ENCODE peak calls at places on chromosome 2, in four cellular contexts. Q is lower lobe of right lung, H is skeletal muscle cell, G is mucosa of descending colon. Z is an unnamed sample.

GRCh38 chr2:196480653-196481322 is 158.7 kb upstream of the CCDC150 start:
- DNase-seq in Q (no peak), H (peak), G (no peak), Z (no peak)

GRCh38 chr2:207632575-207633492 is 7.6 kb upstream of the METTL21A start:
- DNase-seq in Q (peak), H (peak), G (no peak), Z (no peak)

GRCh38 chr2:161995553-161996016 is 78.4 kb downstream of the DPP4 start:
- DNase-seq in Q (no peak), H (no peak), G (no peak), Z (no peak)

GRCh38 chr2:215505044-215505786 is 69.3 kb upstream of the FN1 start:
- DNase-seq in Q (no peak), H (peak), G (no peak), Z (no peak)

GRCh38 chr2:172345951-172346555 is 81.3 kb upstream of the ITGA6 start:
- DNase-seq in Q (no peak), H (no peak), G (no peak), Z (no peak)

GRCh38 chr2:104412384-104412783 is 441.5 kb upstream of the POU3F3 start:
- DNase-seq in Q (no peak), H (no peak), G (no peak), Z (no peak)

GRCh38 chr2:148259674-148260073 is 238.8 kb downstream of the MBD5 start:
- DNase-seq in Q (no peak), H (no peak), G (no peak), Z (no peak)

GRCh38 chr2:227415538-227416424 is 28.0 kb upstream of the SCYGR1 start:
- DNase-seq in Q (peak), H (peak), G (no peak), Z (peak)

GRCh38 chr2:17149945-17150344 is 368.3 kb downstream of the RAD51AP2 start:
- DNase-seq in Q (no peak), H (no peak), G (no peak), Z (no peak)

GRCh38 chr2:136394136-136395060 is 276.4 kb upstream of the CXCR4 start:
- DNase-seq in Q (no peak), H (no peak), G (no peak), Z (no peak)

GRCh38 chr2:44768438-44769236 is 172.9 kb upstream of the SIX3 start:
- DNase-seq in Q (no peak), H (no peak), G (no peak), Z (peak)

GRCh38 chr2:42132066-42132965 is 36.8 kb upstream of the EML4 start:
- DNase-seq in Q (no peak), H (peak), G (no peak), Z (peak)

GRCh38 chr2:109432421-109432820 is 181.3 kb downstream of the SEPTIN10 start:
- DNase-seq in Q (peak), H (no peak), G (no peak), Z (no peak)

GRCh38 chr2:83386559-83386958 is 1072.5 kb downstream of the SUCLG1 start:
- DNase-seq in Q (no peak), H (no peak), G (no peak), Z (no peak)

GRCh38 chr2:27832396-27832795 is 57.8 kb downstream of the RBKS start:
- DNase-seq in Q (no peak), H (peak), G (no peak), Z (no peak)

GRCh38 chr2:45637440-45637839 is 14.0 kb upstream of the PRKCE start:
- DNase-seq in Q (no peak), H (peak), G (no peak), Z (no peak)

GRCh38 chr2:195326537-195326936 is 330.5 kb upstream of the SLC39A10 start:
- DNase-seq in Q (no peak), H (no peak), G (no peak), Z (no peak)

GRCh38 chr2:165256618-165257017 is 17.4 kb downstream of the SCN2A start:
- DNase-seq in Q (no peak), H (no peak), G (no peak), Z (no peak)

GRCh38 chr2:30300456-30301221 is 69.3 kb downstream of the LBH start:
- DNase-seq in Q (no peak), H (no peak), G (no peak), Z (peak)

GRCh38 chr2:112688086-112688880 is 32.5 kb upstream of the NT5DC4 start:
- DNase-seq in Q (no peak), H (no peak), G (no peak), Z (no peak)

GRCh38 chr2:230494980-230495379 is 79.0 kb downstream of the SP100 start:
- DNase-seq in Q (no peak), H (no peak), G (no peak), Z (no peak)

GRCh38 chr2:60053791-60054190 is 499.7 kb downstream of the BCL11A start:
- DNase-seq in Q (no peak), H (no peak), G (no peak), Z (no peak)

GRCh38 chr2:80887923-80888322 is 583.4 kb upstream of the LRRTM1 start:
- DNase-seq in Q (no peak), H (no peak), G (no peak), Z (no peak)

GRCh38 chr2:164954954-164955701 is at the start of gene SLC38A11:
- DNase-seq in Q (no peak), H (no peak), G (no peak), Z (no peak)

GRCh38 chr2:41434991-41435390 is 612.8 kb upstream of the PKDCC start:
- DNase-seq in Q (no peak), H (no peak), G (no peak), Z (no peak)

GRCh38 chr2:142716463-142717242 is 160.8 kb upstream of the KYNU start:
- DNase-seq in Q (no peak), H (peak), G (no peak), Z (peak)

GRCh38 chr2:120955427-120955826 is 219.8 kb downstream of the GLI2 start:
- DNase-seq in Q (no peak), H (no peak), G (no peak), Z (no peak)

GRCh38 chr2:217398101-217398500 is 538.2 kb upstream of the TNP1 start:
- DNase-seq in Q (no peak), H (no peak), G (no peak), Z (no peak)

GRCh38 chr2:189561371-189561948 is 19.1 kb downstream of the SLC40A1 start:
- DNase-seq in Q (no peak), H (no peak), G (no peak), Z (no peak)

GRCh38 chr2:97699765-97700444 is 13.5 kb upstream of the ZAP70 start:
- DNase-seq in Q (no peak), H (peak), G (no peak), Z (peak)

GRCh38 chr2:70767699-70768584 is at the start of gene ADD2:
- DNase-seq in Q (peak), H (no peak), G (peak), Z (no peak)

GRCh38 chr2:60707750-60708371 is 48.2 kb upstream of the PAPOLG start:
- DNase-seq in Q (no peak), H (no peak), G (no peak), Z (no peak)

GRCh38 chr2:128305555-128306080 is 13.1 kb downstream of the HS6ST1 start:
- DNase-seq in Q (peak), H (no peak), G (peak), Z (no peak)

GRCh38 chr2:188378551-188378950 is 86.9 kb downstream of the GULP1 start:
- DNase-seq in Q (no peak), H (no peak), G (no peak), Z (no peak)

GRCh38 chr2:42047488-42048317 is at the start of gene PKDCC:
- DNase-seq in Q (peak), H (peak), G (peak), Z (no peak)

GRCh38 chr2:68251855-68252406 is 401 bp downstream of the PPP3R1 start:
- DNase-seq in Q (peak), H (no peak), G (peak), Z (no peak)

GRCh38 chr2:46510596-46511177 is 31.3 kb downstream of the TMEM247 start:
- DNase-seq in Q (no peak), H (no peak), G (no peak), Z (no peak)

GRCh38 chr2:30758315-30758714 is 48.9 kb downstream of the CAPN13 start:
- DNase-seq in Q (no peak), H (no peak), G (no peak), Z (no peak)

GRCh38 chr2:64612575-64613195 is 41.0 kb downstream of the SERTAD2 start:
- DNase-seq in Q (no peak), H (no peak), G (no peak), Z (no peak)
- H3K4me3 ChIP-seq in Q (no peak), H (no peak), G (no peak), Z (no peak)

GRCh38 chr2:10495988-10496313 is 47.8 kb upstream of the ODC1 start:
- DNase-seq in Q (no peak), H (no peak), G (no peak), Z (no peak)

GRCh38 chr2:10499911-10500521 is 51.9 kb upstream of the ODC1 start:
- DNase-seq in Q (no peak), H (no peak), G (peak), Z (no peak)

GRCh38 chr2:10499275-10499907 is 51.3 kb upstream of the ODC1 start:
- DNase-seq in Q (no peak), H (no peak), G (no peak), Z (no peak)

GRCh38 chr2:10498525-10499274 is 50.6 kb upstream of the ODC1 start:
- DNase-seq in Q (no peak), H (no peak), G (peak), Z (no peak)

GRCh38 chr2:10497797-10498251 is 49.7 kb upstream of the ODC1 start:
- DNase-seq in Q (no peak), H (peak), G (peak), Z (no peak)
- H3K4me3 ChIP-seq in Q (no peak), H (no peak), G (no peak), Z (no peak)

GRCh38 chr2:240086563-240086962 is 33.2 kb upstream of the OR6B3 start:
- DNase-seq in Q (no peak), H (no peak), G (no peak), Z (no peak)
- H3K4me3 ChIP-seq in Q (no peak), H (no peak), G (no peak), Z (no peak)

GRCh38 chr2:239253264-239253663 is 147.6 kb downstream of the HDAC4 start:
- DNase-seq in Q (no peak), H (no peak), G (no peak), Z (no peak)
- H3K4me3 ChIP-seq in Q (no peak), H (no peak), G (no peak), Z (no peak)

DNA sequence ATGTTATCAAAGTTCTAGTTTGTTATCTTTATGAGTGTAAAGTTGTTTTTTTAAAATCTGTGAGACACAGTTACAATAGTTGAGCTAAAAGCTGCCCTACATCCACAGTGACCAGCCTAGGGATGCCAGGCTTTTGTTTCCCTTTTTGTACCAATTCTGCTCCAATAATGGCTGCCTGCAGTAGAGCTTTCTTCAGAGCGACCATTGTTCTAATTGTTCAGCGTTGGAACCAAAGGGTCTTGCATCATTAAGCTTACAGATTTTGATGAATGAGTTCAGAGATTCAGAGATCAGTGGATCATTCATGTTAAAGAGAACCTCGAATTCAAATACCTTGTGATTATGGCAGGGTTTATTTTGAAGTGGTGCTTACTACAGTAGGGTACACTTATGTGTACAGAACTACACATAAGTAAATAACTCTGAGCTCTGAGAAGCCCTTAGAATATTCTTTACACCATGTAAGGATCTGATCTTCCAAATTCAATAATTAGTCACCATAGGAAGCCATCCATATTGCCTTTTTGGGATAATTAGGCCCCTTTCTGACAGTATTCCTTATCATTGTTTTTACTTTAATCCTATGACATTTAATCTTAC is 157.9 kb downstream of the MYO1B start:
- DNase-seq in Q (no peak), H (no peak), G (no peak), Z (no peak)
- H3K4me3 ChIP-seq in Q (no peak), H (no peak), G (no peak), Z (no peak)

GRCh38 chr2:126876631-126877030 is 22.1 kb upstream of the TEX51 start:
- DNase-seq in Q (no peak), H (no peak), G (no peak), Z (no peak)
- H3K4me3 ChIP-seq in Q (no peak), H (no peak), G (no peak), Z (no peak)

GRCh38 chr2:52428224-52428623 is 1339.4 kb upstream of the CHAC2 start:
- DNase-seq in Q (no peak), H (no peak), G (no peak), Z (no peak)

GRCh38 chr2:52431352-52431760 is 1336.2 kb upstream of the CHAC2 start:
- DNase-seq in Q (no peak), H (no peak), G (no peak), Z (no peak)

GRCh38 chr2:52429740-52430139 is 1337.9 kb upstream of the CHAC2 start:
- DNase-seq in Q (no peak), H (no peak), G (no peak), Z (no peak)
- H3K4me3 ChIP-seq in Q (no peak), H (no peak), G (no peak), Z (no peak)

GRCh38 chr2:185736210-185736609 is 2.4 kb upstream of the FSIP2 start:
- DNase-seq in Q (no peak), H (no peak), G (no peak), Z (no peak)

GRCh38 chr2:185734658-185735057 is 3.9 kb upstream of the FSIP2 start:
- DNase-seq in Q (no peak), H (no peak), G (no peak), Z (no peak)

GRCh38 chr2:185738679-185739472 is at the start of gene FSIP2:
- DNase-seq in Q (peak), H (peak), G (peak), Z (peak)
- H3K4me3 ChIP-seq in Q (no peak), H (peak), G (no peak), Z (peak)

GRCh38 chr2:101759162-101759561 is 61.7 kb downstream of the MAP4K4 start:
- DNase-seq in Q (no peak), H (peak), G (no peak), Z (peak)
- H3K4me3 ChIP-seq in Q (no peak), H (no peak), G (no peak), Z (no peak)

DNA sequence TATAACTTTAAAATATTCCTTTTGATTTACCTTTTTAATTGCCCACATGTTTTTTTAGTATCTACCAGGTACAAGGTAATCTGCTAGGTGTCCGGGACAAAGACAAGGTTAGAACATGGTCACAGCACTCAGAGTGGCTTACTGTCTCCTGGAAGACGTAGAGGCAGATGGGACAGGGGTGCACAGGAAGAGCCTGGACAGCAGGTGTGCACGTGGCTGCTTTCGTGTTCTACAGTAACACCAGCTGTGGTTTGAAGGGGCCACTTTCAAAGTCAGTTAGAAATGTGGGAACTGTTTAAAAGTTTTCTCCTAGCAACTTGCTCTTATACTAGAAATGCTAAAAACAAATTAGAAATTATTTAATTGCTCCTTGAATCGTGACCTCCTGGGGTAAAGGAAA is 102.9 kb upstream of the ALPP start:
- DNase-seq in Q (no peak), H (no peak), G (no peak), Z (no peak)
- H3K4me3 ChIP-seq in Q (no peak), H (no peak), G (no peak), Z (no peak)